ENCODE peak calls at places on chromosomes 5 and 9, in four cellular contexts. One of them, this sample, is unnamed.

GRCh38 chr5:180143656-180144364 is 65.2 kb downstream of the RASGEF1C start:
- DNase-seq in aorta: no peak
- DNase-seq in activated T-cell treated with anti-CD3 and anti-CD28 coated beads, Interleukin-2, amount 50 U/mL, for 72 hours: no peak
- DNase-seq in stimulated activated CD8-positive, alpha-beta memory T cell treated with anti-CD3 and anti-CD28 coated beads, Interleukin-7, amount 100 ng/mL, for 24 hours: no peak
- DNase-seq in this sample: no peak

GRCh38 chr5:1671351-1671750 is 128.3 kb downstream of the MRPL36 start:
- DNase-seq in stimulated activated CD8-positive, alpha-beta memory T cell treated with anti-CD3 and anti-CD28 coated beads, Interleukin-7, amount 100 ng/mL, for 24 hours: no peak
- DNase-seq in activated T-cell treated with anti-CD3 and anti-CD28 coated beads, Interleukin-2, amount 50 U/mL, for 72 hours: no peak
- DNase-seq in aorta: no peak
- DNase-seq in this sample: no peak

GRCh38 chr9:92600742-92601261 is 65.0 kb upstream of the ECM2 start:
- DNase-seq in activated T-cell treated with anti-CD3 and anti-CD28 coated beads, Interleukin-2, amount 50 U/mL, for 72 hours: no peak
- DNase-seq in stimulated activated CD8-positive, alpha-beta memory T cell treated with anti-CD3 and anti-CD28 coated beads, Interleukin-7, amount 100 ng/mL, for 24 hours: no peak
- DNase-seq in aorta: peak
- DNase-seq in this sample: no peak

GRCh38 chr5:42858031-42858643 is 46.4 kb upstream of the SELENOP start:
- DNase-seq in aorta: no peak
- DNase-seq in stimulated activated CD8-positive, alpha-beta memory T cell treated with anti-CD3 and anti-CD28 coated beads, Interleukin-7, amount 100 ng/mL, for 24 hours: no peak
- DNase-seq in activated T-cell treated with anti-CD3 and anti-CD28 coated beads, Interleukin-2, amount 50 U/mL, for 72 hours: no peak
- DNase-seq in this sample: no peak

GRCh38 chr5:34690301-34690700 is 34.2 kb downstream of the RAI14 start:
- DNase-seq in activated T-cell treated with anti-CD3 and anti-CD28 coated beads, Interleukin-2, amount 50 U/mL, for 72 hours: no peak
- DNase-seq in aorta: no peak
- DNase-seq in stimulated activated CD8-positive, alpha-beta memory T cell treated with anti-CD3 and anti-CD28 coated beads, Interleukin-7, amount 100 ng/mL, for 24 hours: no peak
- DNase-seq in this sample: no peak

GRCh38 chr5:107555425-107556090 is 115.2 kb downstream of the EFNA5 start:
- DNase-seq in activated T-cell treated with anti-CD3 and anti-CD28 coated beads, Interleukin-2, amount 50 U/mL, for 72 hours: no peak
- DNase-seq in stimulated activated CD8-positive, alpha-beta memory T cell treated with anti-CD3 and anti-CD28 coated beads, Interleukin-7, amount 100 ng/mL, for 24 hours: no peak
- DNase-seq in aorta: no peak
- DNase-seq in this sample: no peak

GRCh38 chr9:133356391-133357091 is at the start of the genes SURF1 and SURF2:
- DNase-seq in stimulated activated CD8-positive, alpha-beta memory T cell treated with anti-CD3 and anti-CD28 coated beads, Interleukin-7, amount 100 ng/mL, for 24 hours: peak
- DNase-seq in activated T-cell treated with anti-CD3 and anti-CD28 coated beads, Interleukin-2, amount 50 U/mL, for 72 hours: peak
- DNase-seq in aorta: peak
- DNase-seq in this sample: peak

GRCh38 chr5:110757118-110757729 is 18.4 kb downstream of the SLC25A46 start:
- DNase-seq in stimulated activated CD8-positive, alpha-beta memory T cell treated with anti-CD3 and anti-CD28 coated beads, Interleukin-7, amount 100 ng/mL, for 24 hours: no peak
- DNase-seq in aorta: no peak
- DNase-seq in activated T-cell treated with anti-CD3 and anti-CD28 coated beads, Interleukin-2, amount 50 U/mL, for 72 hours: peak
- DNase-seq in this sample: peak

GRCh38 chr9:100324594-100325200 is 28.0 kb downstream of the TEX10 start:
- DNase-seq in activated T-cell treated with anti-CD3 and anti-CD28 coated beads, Interleukin-2, amount 50 U/mL, for 72 hours: no peak
- DNase-seq in aorta: no peak
- DNase-seq in stimulated activated CD8-positive, alpha-beta memory T cell treated with anti-CD3 and anti-CD28 coated beads, Interleukin-7, amount 100 ng/mL, for 24 hours: no peak
- DNase-seq in this sample: no peak

GRCh38 chr9:120440791-120441190 is 139.2 kb downstream of the CDK5RAP2 start:
- DNase-seq in aorta: no peak
- DNase-seq in activated T-cell treated with anti-CD3 and anti-CD28 coated beads, Interleukin-2, amount 50 U/mL, for 72 hours: no peak
- DNase-seq in stimulated activated CD8-positive, alpha-beta memory T cell treated with anti-CD3 and anti-CD28 coated beads, Interleukin-7, amount 100 ng/mL, for 24 hours: no peak
- DNase-seq in this sample: no peak

GRCh38 chr9:130711469-130711868 is 17.9 kb downstream of the EXOSC2 start:
- DNase-seq in stimulated activated CD8-positive, alpha-beta memory T cell treated with anti-CD3 and anti-CD28 coated beads, Interleukin-7, amount 100 ng/mL, for 24 hours: no peak
- DNase-seq in aorta: no peak
- DNase-seq in activated T-cell treated with anti-CD3 and anti-CD28 coated beads, Interleukin-2, amount 50 U/mL, for 72 hours: no peak
- DNase-seq in this sample: no peak

This sample was measured in activated CD8-positive, alpha-beta T cell treated with anti-CD3 and anti-CD28 coated beads, Interleukin-2, amount 10 ng/mL, durations not matched to agents 7 days and 5 days.